ENCODE peak calls at places on chromosomes 16 and 17, in four cellular contexts. F, Y, H and N are unnamed samples.

GRCh38 chr17:57861737-57862409 is 12.0 kb upstream of the MRPS23 start:
- DNase-seq in F (no peak), Y (peak), H (peak), N (no peak)

GRCh38 chr16:79714440-79714839 is 113.9 kb upstream of the MAF start:
- DNase-seq in F (no peak), Y (no peak), H (no peak), N (no peak)

GRCh38 chr16:80198995-80199299 is 341.8 kb upstream of the DYNLRB2 start:
- DNase-seq in F (no peak), Y (no peak), H (no peak), N (no peak)

GRCh38 chr17:36592316-36592710 is 634 bp downstream of the DHRS11 start:
- DNase-seq in F (no peak), Y (peak), H (no peak), N (no peak)

GRCh38 chr16:23914935-23915549 is 79.3 kb downstream of the PRKCB start:
- DNase-seq in F (no peak), Y (no peak), H (no peak), N (no peak)

GRCh38 chr16:29765167-29766032 is 12.7 kb upstream of the ZG16 start:
- DNase-seq in F (no peak), Y (peak), H (no peak), N (no peak)

GRCh38 chr17:16214190-16215001 is 938 bp downstream of the NCOR1 start:
- DNase-seq in F (no peak), Y (peak), H (no peak), N (no peak)

GRCh38 chr16:35198223-35199199 is 1739.1 kb downstream of the TP53TG3F start:
- DNase-seq in F (no peak), Y (no peak), H (no peak), N (no peak)

GRCh38 chr17:66313995-66314659 is 11.7 kb downstream of the PRKCA start:
- DNase-seq in F (no peak), Y (no peak), H (no peak), N (no peak)

GRCh38 chr17:44916781-44917241 is 1.5 kb upstream of the GFAP start:
- DNase-seq in F (no peak), Y (peak), H (peak), N (no peak)

GRCh38 chr16:85935391-85935956 is 36.5 kb downstream of the IRF8 start:
- DNase-seq in F (no peak), Y (no peak), H (no peak), N (no peak)
- H3K4me3 ChIP-seq in F (no peak), Y (no peak), H (no peak), N (no peak)

DNA sequence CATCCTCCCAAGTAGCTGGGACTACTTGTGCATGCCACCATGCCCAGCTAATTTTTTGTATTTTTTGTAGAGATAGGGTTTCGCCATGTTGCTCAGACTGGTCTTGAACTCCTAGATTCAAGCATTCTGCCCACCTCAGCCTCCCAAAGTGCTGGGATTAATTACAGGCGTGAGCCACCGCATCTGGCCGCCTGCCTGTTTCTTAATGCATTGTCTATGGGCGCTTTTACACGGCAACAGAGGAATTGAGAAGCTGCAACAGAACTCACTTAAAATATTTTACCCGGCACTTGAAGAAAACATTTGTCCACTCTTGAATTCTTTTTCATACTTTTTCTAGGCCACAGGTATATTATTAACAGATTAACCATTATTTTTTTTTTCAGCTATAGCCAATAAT is 9.0 kb upstream of the CEP20 start:
- DNase-seq in F (no peak), Y (no peak), H (no peak), N (no peak)
- H3K4me3 ChIP-seq in F (no peak), Y (peak), H (no peak), N (no peak)

GRCh38 chr17:80887639-80888175 is 103.9 kb upstream of the CHMP6 start:
- DNase-seq in F (no peak), Y (no peak), H (no peak), N (no peak)
- H3K4me3 ChIP-seq in F (no peak), Y (no peak), H (no peak), N (no peak)

GRCh38 chr17:42670925-42671657 is 5.7 kb downstream of the PLEKHH3 start:
- DNase-seq in F (no peak), Y (no peak), H (no peak), N (no peak)
- H3K4me3 ChIP-seq in F (no peak), Y (no peak), H (no peak), N (no peak)